ENCODE peak calls at places on chromosomes 11 and 22, in seven cellular contexts. One of them, this sample, is unnamed.

GRCh38 chr11:63512816-63513215 is 6.9 kb downstream of the LGALS12 start:
- DNase-seq in Caco-2: no peak
- DNase-seq in HFFc6: no peak
- DNase-seq in transverse colon: no peak
- DNase-seq in HFF-Myc: no peak
- DNase-seq in IMR-90: no peak
- DNase-seq in lower lobe of right lung: no peak
- DNase-seq in this sample: no peak

GRCh38 chr11:71192629-71193028 is 59.7 kb downstream of the SHANK2 start:
- DNase-seq in Caco-2: no peak
- DNase-seq in HFFc6: no peak
- DNase-seq in transverse colon: no peak
- DNase-seq in HFF-Myc: no peak
- DNase-seq in IMR-90: no peak
- DNase-seq in lower lobe of right lung: no peak
- DNase-seq in this sample: no peak

GRCh38 chr11:114478768-114479167 is 39.5 kb downstream of the REXO2 start:
- DNase-seq in Caco-2: no peak
- DNase-seq in HFFc6: no peak
- DNase-seq in transverse colon: no peak
- DNase-seq in HFF-Myc: no peak
- DNase-seq in IMR-90: no peak
- DNase-seq in lower lobe of right lung: no peak
- DNase-seq in this sample: no peak

GRCh38 chr22:32957093-32957835 is 100.9 kb downstream of the SYN3 start:
- DNase-seq in Caco-2: no peak
- DNase-seq in HFFc6: no peak
- DNase-seq in transverse colon: no peak
- DNase-seq in HFF-Myc: peak; percentile 41
- DNase-seq in IMR-90: no peak
- DNase-seq in lower lobe of right lung: no peak
- DNase-seq in this sample: no peak

GRCh38 chr11:129192150-129192549 is at the start of gene ARHGAP32:
- DNase-seq in Caco-2: no peak
- DNase-seq in HFFc6: no peak
- DNase-seq in transverse colon: peak; percentile 15
- DNase-seq in HFF-Myc: no peak
- DNase-seq in IMR-90: no peak
- DNase-seq in lower lobe of right lung: no peak
- DNase-seq in this sample: peak; percentile 49

GRCh38 chr11:103887001-103887680 is 149.3 kb upstream of the DDI1 start:
- DNase-seq in Caco-2: no peak
- DNase-seq in HFFc6: no peak
- DNase-seq in transverse colon: no peak
- DNase-seq in HFF-Myc: no peak
- DNase-seq in IMR-90: no peak
- DNase-seq in lower lobe of right lung: no peak
- DNase-seq in this sample: no peak

GRCh38 chr11:3905080-3905953 is 49.9 kb downstream of the STIM1 start:
- DNase-seq in Caco-2: peak; percentile 81
- DNase-seq in HFFc6: peak; percentile 51
- DNase-seq in transverse colon: peak; percentile 45
- DNase-seq in HFF-Myc: no peak
- DNase-seq in IMR-90: peak; percentile 76
- DNase-seq in lower lobe of right lung: peak; percentile 57
- DNase-seq in this sample: peak; percentile 83

GRCh38 chr11:92740251-92740650 is 229.2 kb upstream of the MTNR1B start:
- DNase-seq in Caco-2: no peak
- DNase-seq in HFFc6: no peak
- DNase-seq in transverse colon: no peak
- DNase-seq in HFF-Myc: no peak
- DNase-seq in IMR-90: no peak
- DNase-seq in lower lobe of right lung: no peak
- DNase-seq in this sample: no peak

GRCh38 chr11:43736502-43737193 is 56.1 kb downstream of the HSD17B12 start:
- DNase-seq in Caco-2: no peak
- DNase-seq in HFFc6: peak; percentile 28
- DNase-seq in transverse colon: no peak
- DNase-seq in HFF-Myc: no peak
- DNase-seq in IMR-90: peak; percentile 87
- DNase-seq in lower lobe of right lung: no peak
- DNase-seq in this sample: no peak

GRCh38 chr11:76734456-76735217 is 48.5 kb upstream of the TSKU start:
- DNase-seq in Caco-2: no peak
- DNase-seq in HFFc6: no peak
- DNase-seq in transverse colon: no peak
- DNase-seq in HFF-Myc: no peak
- DNase-seq in IMR-90: no peak
- DNase-seq in lower lobe of right lung: no peak
- DNase-seq in this sample: no peak

GRCh38 chr22:37911273-37911672 is 5.2 kb downstream of the MICALL1 start:
- DNase-seq in Caco-2: no peak
- DNase-seq in HFFc6: no peak
- DNase-seq in transverse colon: no peak
- DNase-seq in HFF-Myc: no peak
- DNase-seq in IMR-90: no peak
- DNase-seq in lower lobe of right lung: no peak
- DNase-seq in this sample: no peak

GRCh38 chr22:49203863-49204598 is 623.6 kb downstream of the BRD1 start:
- DNase-seq in Caco-2: peak; percentile 9
- DNase-seq in HFFc6: no peak
- DNase-seq in transverse colon: no peak
- DNase-seq in HFF-Myc: no peak
- DNase-seq in IMR-90: no peak
- DNase-seq in lower lobe of right lung: no peak
- DNase-seq in this sample: no peak

GRCh38 chr11:77821349-77821851 is 456 bp downstream of the AAMDC start:
- DNase-seq in Caco-2: peak; percentile 45
- DNase-seq in HFFc6: peak; percentile 32
- DNase-seq in transverse colon: peak; percentile 27
- DNase-seq in HFF-Myc: no peak
- DNase-seq in IMR-90: peak; percentile 40
- DNase-seq in lower lobe of right lung: no peak
- DNase-seq in this sample: peak; percentile 25

GRCh38 chr11:86818466-86819282 is 18.3 kb downstream of the PRSS23 start:
- DNase-seq in Caco-2: no peak
- DNase-seq in HFFc6: peak; percentile 71
- DNase-seq in transverse colon: no peak
- DNase-seq in HFF-Myc: peak; percentile 60
- DNase-seq in IMR-90: peak; percentile 81
- DNase-seq in lower lobe of right lung: no peak
- DNase-seq in this sample: no peak

GRCh38 chr11:62145261-62145871 is 21.6 kb downstream of the INCENP start:
- DNase-seq in Caco-2: no peak
- DNase-seq in HFFc6: no peak
- DNase-seq in transverse colon: no peak
- DNase-seq in HFF-Myc: no peak
- DNase-seq in IMR-90: no peak
- DNase-seq in lower lobe of right lung: peak; percentile 36
- DNase-seq in this sample: no peak

GRCh38 chr11:17428261-17428660 is 39.8 kb upstream of the KCNJ11 start:
- DNase-seq in Caco-2: no peak
- DNase-seq in HFFc6: no peak
- DNase-seq in transverse colon: no peak
- DNase-seq in HFF-Myc: no peak
- DNase-seq in IMR-90: no peak
- DNase-seq in lower lobe of right lung: no peak
- DNase-seq in this sample: no peak

GRCh38 chr22:23315341-23315917 is 135.1 kb downstream of the BCR start:
- DNase-seq in Caco-2: peak; percentile 55
- DNase-seq in HFFc6: peak; percentile 85
- DNase-seq in transverse colon: peak; percentile 78
- DNase-seq in HFF-Myc: peak; percentile 30
- DNase-seq in IMR-90: peak; percentile 86
- DNase-seq in lower lobe of right lung: peak; percentile 69
- DNase-seq in this sample: peak; percentile 77

GRCh38 chr22:42353883-42354727 is 78.1 kb downstream of the NFAM1 start:
- DNase-seq in Caco-2: no peak
- DNase-seq in HFFc6: peak; percentile 27
- DNase-seq in transverse colon: no peak
- DNase-seq in HFF-Myc: peak; percentile 81
- DNase-seq in IMR-90: peak; percentile 13
- DNase-seq in lower lobe of right lung: no peak
- DNase-seq in this sample: no peak

GRCh38 chr11:35412285-35412684 is 7.1 kb downstream of the SLC1A2 start:
- DNase-seq in Caco-2: no peak
- DNase-seq in HFFc6: no peak
- DNase-seq in transverse colon: no peak
- DNase-seq in HFF-Myc: no peak
- DNase-seq in IMR-90: peak; percentile 25
- DNase-seq in lower lobe of right lung: no peak
- DNase-seq in this sample: no peak

GRCh38 chr11:81080476-81080875 is 1639.6 kb upstream of the TENM4 start:
- DNase-seq in Caco-2: no peak
- DNase-seq in HFFc6: no peak
- DNase-seq in transverse colon: no peak
- DNase-seq in HFF-Myc: no peak
- DNase-seq in IMR-90: no peak
- DNase-seq in lower lobe of right lung: no peak
- DNase-seq in this sample: no peak

GRCh38 chr11:68003846-68004550 is at the start of gene UNC93B1:
- DNase-seq in Caco-2: peak; percentile 97
- DNase-seq in HFFc6: peak; percentile 77
- DNase-seq in transverse colon: peak; percentile 93
- DNase-seq in HFF-Myc: no peak
- DNase-seq in IMR-90: peak; percentile 76
- DNase-seq in lower lobe of right lung: peak; percentile 97
- DNase-seq in this sample: peak; percentile 94

GRCh38 chr22:27614291-27615007 is 187.1 kb downstream of the MN1 start:
- DNase-seq in Caco-2: no peak
- DNase-seq in HFFc6: no peak
- DNase-seq in transverse colon: no peak
- DNase-seq in HFF-Myc: no peak
- DNase-seq in IMR-90: no peak
- DNase-seq in lower lobe of right lung: no peak
- DNase-seq in this sample: no peak

GRCh38 chr11:120391297-120391696 is 55.1 kb downstream of the ARHGEF12 start:
- DNase-seq in Caco-2: no peak
- DNase-seq in HFFc6: no peak
- DNase-seq in transverse colon: no peak
- DNase-seq in HFF-Myc: no peak
- DNase-seq in IMR-90: no peak
- DNase-seq in lower lobe of right lung: no peak
- DNase-seq in this sample: no peak

GRCh38 chr22:23152238-23153114 is 7.2 kb downstream of the RAB36 start:
- DNase-seq in Caco-2: no peak
- DNase-seq in HFFc6: no peak
- DNase-seq in transverse colon: no peak
- DNase-seq in HFF-Myc: no peak
- DNase-seq in IMR-90: no peak
- DNase-seq in lower lobe of right lung: no peak
- DNase-seq in this sample: no peak

GRCh38 chr11:80886684-80887083 is 1445.9 kb upstream of the TENM4 start:
- DNase-seq in Caco-2: no peak
- DNase-seq in HFFc6: no peak
- DNase-seq in transverse colon: no peak
- DNase-seq in HFF-Myc: no peak
- DNase-seq in IMR-90: no peak
- DNase-seq in lower lobe of right lung: no peak
- DNase-seq in this sample: no peak

GRCh38 chr11:119671048-119671447 is 58.0 kb downstream of the NECTIN1 start:
- DNase-seq in Caco-2: no peak
- DNase-seq in HFFc6: peak; percentile 20
- DNase-seq in transverse colon: peak; percentile 52
- DNase-seq in HFF-Myc: peak; percentile 61
- DNase-seq in IMR-90: peak; percentile 88
- DNase-seq in lower lobe of right lung: no peak
- DNase-seq in this sample: no peak

GRCh38 chr11:49221112-49221511 is 12.7 kb upstream of the FOLH1 start:
- DNase-seq in Caco-2: no peak
- DNase-seq in HFFc6: no peak
- DNase-seq in transverse colon: no peak
- DNase-seq in HFF-Myc: no peak
- DNase-seq in IMR-90: no peak
- DNase-seq in lower lobe of right lung: no peak
- DNase-seq in this sample: no peak
- TF ChIP-seq CTCF in Caco-2: no peak
- TF ChIP-seq CTCF in HFFc6: no peak
- TF ChIP-seq CTCF in transverse colon: no peak
- TF ChIP-seq CTCF in HFF-Myc: no peak
- TF ChIP-seq CTCF in IMR-90: no peak
- TF ChIP-seq CTCF in lower lobe of right lung: no peak
- TF ChIP-seq CTCF in this sample: no peak

GRCh38 chr11:107756553-107756952 is 44.7 kb upstream of the SLN start:
- DNase-seq in Caco-2: no peak
- DNase-seq in HFFc6: no peak
- DNase-seq in transverse colon: no peak
- DNase-seq in HFF-Myc: no peak
- DNase-seq in IMR-90: no peak
- DNase-seq in lower lobe of right lung: no peak
- DNase-seq in this sample: no peak

GRCh38 chr11:107752508-107752907 is 40.7 kb upstream of the SLN start:
- DNase-seq in Caco-2: no peak
- DNase-seq in HFFc6: no peak
- DNase-seq in transverse colon: no peak
- DNase-seq in HFF-Myc: no peak
- DNase-seq in IMR-90: no peak
- DNase-seq in lower lobe of right lung: no peak
- DNase-seq in this sample: no peak

GRCh38 chr11:107752954-107753822 is 41.3 kb upstream of the SLN start:
- DNase-seq in Caco-2: no peak
- DNase-seq in HFFc6: peak; percentile 42
- DNase-seq in transverse colon: no peak
- DNase-seq in HFF-Myc: no peak
- DNase-seq in IMR-90: no peak
- DNase-seq in lower lobe of right lung: no peak
- DNase-seq in this sample: no peak

GRCh38 chr11:107757661-107758060 is 45.8 kb upstream of the SLN start:
- DNase-seq in Caco-2: no peak
- DNase-seq in HFFc6: no peak
- DNase-seq in transverse colon: no peak
- DNase-seq in HFF-Myc: no peak
- DNase-seq in IMR-90: no peak
- DNase-seq in lower lobe of right lung: no peak
- DNase-seq in this sample: no peak
- TF ChIP-seq CTCF in Caco-2: no peak
- TF ChIP-seq CTCF in HFFc6: peak; percentile 48
- TF ChIP-seq CTCF in transverse colon: no peak
- TF ChIP-seq CTCF in HFF-Myc: peak; percentile 11
- TF ChIP-seq CTCF in IMR-90: no peak
- TF ChIP-seq CTCF in lower lobe of right lung: no peak
- TF ChIP-seq CTCF in this sample: no peak

GRCh38 chr22:29353860-29354259 is 34.5 kb downstream of the AP1B1 start:
- DNase-seq in Caco-2: no peak
- DNase-seq in HFFc6: no peak
- DNase-seq in transverse colon: no peak
- DNase-seq in HFF-Myc: no peak
- DNase-seq in IMR-90: no peak
- DNase-seq in lower lobe of right lung: peak; percentile 12
- DNase-seq in this sample: no peak

GRCh38 chr22:29359469-29359868 is 28.9 kb downstream of the AP1B1 start:
- DNase-seq in Caco-2: peak; percentile 49
- DNase-seq in HFFc6: peak; percentile 43
- DNase-seq in transverse colon: peak; percentile 57
- DNase-seq in HFF-Myc: no peak
- DNase-seq in IMR-90: peak; percentile 53
- DNase-seq in lower lobe of right lung: no peak
- DNase-seq in this sample: no peak
- TF ChIP-seq CTCF in Caco-2: peak; percentile 49
- TF ChIP-seq CTCF in HFFc6: peak; percentile 81
- TF ChIP-seq CTCF in transverse colon: peak; percentile 53
- TF ChIP-seq CTCF in HFF-Myc: peak; percentile 80
- TF ChIP-seq CTCF in IMR-90: peak; percentile 62
- TF ChIP-seq CTCF in lower lobe of right lung: peak; percentile 63
- TF ChIP-seq CTCF in this sample: no peak

GRCh38 chr11:12159351-12160099 is 49.1 kb downstream of the MICAL2 start:
- DNase-seq in Caco-2: no peak
- DNase-seq in HFFc6: peak; percentile 86
- DNase-seq in transverse colon: no peak
- DNase-seq in HFF-Myc: peak; percentile 56
- DNase-seq in IMR-90: peak; percentile 97
- DNase-seq in lower lobe of right lung: no peak
- DNase-seq in this sample: no peak
- TF ChIP-seq CTCF in Caco-2: no peak
- TF ChIP-seq CTCF in HFFc6: no peak
- TF ChIP-seq CTCF in transverse colon: no peak
- TF ChIP-seq CTCF in HFF-Myc: no peak
- TF ChIP-seq CTCF in IMR-90: peak; percentile 32
- TF ChIP-seq CTCF in lower lobe of right lung: no peak
- TF ChIP-seq CTCF in this sample: no peak